ENCODE peak calls at places on chromosome 18, in four cellular contexts. K is HCT116, G is SK-N-SH, T is K562. L is an unnamed sample.

GRCh38 chr18:73316513-73316912 is 448.7 kb upstream of the NETO1 start:
- DNase-seq in K (no peak), G (no peak), T (no peak), L (no peak)

GRCh38 chr18:7117390-7118355 is at the start of gene LAMA1:
- DNase-seq in K (no peak), G (peak), T (no peak), L (no peak)

GRCh38 chr18:6752200-6752873 is 22.8 kb downstream of the ARHGAP28 start:
- DNase-seq in T (no peak), K (no peak), G (no peak), L (no peak)

GRCh38 chr18:47150824-47151366 is 595 bp upstream of the HDHD2 start:
- DNase-seq in G (peak), K (no peak), T (no peak), L (no peak)

GRCh38 chr18:70693196-70693595 is 404.4 kb downstream of the SOCS6 start:
- DNase-seq in T (no peak), K (no peak), G (no peak), L (no peak)

GRCh38 chr18:23673725-23674124 is 11.0 kb upstream of the ANKRD29 start:
- DNase-seq in K (no peak), G (no peak), T (no peak), L (no peak)

GRCh38 chr18:70154591-70155194 is 50.8 kb downstream of the RTTN start:
- DNase-seq in T (no peak), K (no peak), G (no peak), L (no peak)

GRCh38 chr18:23207994-23208393 is 72.7 kb downstream of the CABLES1 start:
- DNase-seq in K (no peak), T (no peak), G (no peak), L (no peak)

GRCh38 chr18:50397023-50397422 is 22.2 kb downstream of the SKA1 start:
- DNase-seq in G (no peak), K (no peak), T (no peak), L (no peak)

GRCh38 chr18:13377496-13377895 is 158.9 kb downstream of the LDLRAD4 start:
- DNase-seq in G (no peak), K (no peak), T (no peak), L (no peak)

GRCh38 chr18:49021433-49022129 is 70.8 kb upstream of the SMAD7 start:
- DNase-seq in K (peak), T (peak), G (peak), L (peak)

GRCh38 chr18:26778054-26778393 is 87.5 kb downstream of the AQP4 start:
- DNase-seq in K (no peak), G (no peak), T (no peak), L (no peak)

GRCh38 chr18:48928787-48929186 is 22.0 kb downstream of the SMAD7 start:
- DNase-seq in K (no peak), T (no peak), G (peak), L (no peak)

GRCh38 chr18:2411381-2411977 is 159.8 kb downstream of the METTL4 start:
- DNase-seq in G (no peak), K (no peak), T (no peak), L (no peak)

GRCh38 chr18:24530630-24531111 is 70.2 kb downstream of the HRH4 start:
- DNase-seq in T (no peak), K (peak), G (no peak), L (no peak)

GRCh38 chr18:35619468-35619867 is 37.9 kb downstream of the GALNT1 start:
- DNase-seq in G (no peak), T (no peak), K (no peak), L (no peak)

GRCh38 chr18:28003451-28003850 is 173.5 kb downstream of the CDH2 start:
- DNase-seq in G (no peak), T (no peak), K (no peak), L (no peak)

GRCh38 chr18:8480506-8481328 is 128.5 kb upstream of the RAB12 start:
- DNase-seq in K (peak), T (no peak), G (peak), L (peak)

GRCh38 chr18:63157293-63158011 is 162.1 kb downstream of the BCL2 start:
- DNase-seq in T (no peak), G (no peak), K (no peak), L (no peak)

GRCh38 chr18:67359868-67360838 is 156.4 kb downstream of the DSEL start:
- DNase-seq in K (no peak), T (no peak), G (peak), L (peak)

GRCh38 chr18:62555135-62555534 is 32.3 kb downstream of the ZCCHC2 start:
- DNase-seq in T (peak), G (no peak), K (no peak), L (no peak)

GRCh38 chr18:12325726-12326245 is 17.7 kb downstream of the TUBB6 start:
- DNase-seq in K (no peak), G (no peak), T (no peak), L (no peak)

GRCh38 chr18:25353080-25353479 is 1.1 kb upstream of the ZNF521 start:
- DNase-seq in K (no peak), T (no peak), G (no peak), L (no peak)

GRCh38 chr18:46260016-46260878 is 156.1 kb downstream of the HAUS1 start:
- DNase-seq in K (no peak), T (no peak), G (no peak), L (no peak)

GRCh38 chr18:23718731-23719130 is 29.5 kb downstream of the LAMA3 start:
- DNase-seq in G (no peak), K (no peak), T (no peak), L (no peak)

GRCh38 chr18:78918707-78919106 is 60.9 kb upstream of the SALL3 start:
- DNase-seq in T (no peak), G (no peak), K (no peak), L (no peak)

GRCh38 chr18:10041180-10041579 is 127.4 kb downstream of the VAPA start:
- DNase-seq in T (no peak), K (no peak), G (no peak), L (no peak)

GRCh38 chr18:34399892-34400291 is 175.2 kb upstream of the NOL4 start:
- DNase-seq in T (no peak), K (no peak), G (no peak), L (no peak)

GRCh38 chr18:45106331-45106774 is 425.7 kb downstream of the SETBP1 start:
- DNase-seq in T (no peak), K (no peak), G (no peak), L (no peak)

GRCh38 chr18:48539406-48540328 is 836 bp downstream of the CTIF start:
- DNase-seq in K (no peak), T (peak), G (peak), L (no peak)

GRCh38 chr18:78632111-78632541 is 347.5 kb upstream of the SALL3 start:
- DNase-seq in T (no peak), K (no peak), G (no peak), L (no peak)

GRCh38 chr18:25962919-25963318 is 127.5 kb downstream of the SS18 start:
- DNase-seq in K (no peak), T (no peak), G (no peak), L (no peak)

GRCh38 chr18:65968605-65969004 is 217.8 kb downstream of the CDH7 start:
- DNase-seq in K (no peak), T (no peak), G (no peak), L (no peak)

GRCh38 chr18:11994708-11995444 is 13.6 kb downstream of the IMPA2 start:
- DNase-seq in K (no peak), T (no peak), G (no peak), L (no peak)

GRCh38 chr18:40877096-40877495 is 1077.9 kb upstream of the PIK3C3 start:
- DNase-seq in G (no peak), K (no peak), T (no peak), L (no peak)

GRCh38 chr18:21904856-21905255 is 164.3 kb downstream of the MIB1 start:
- DNase-seq in K (no peak), T (no peak), G (peak), L (no peak)

GRCh38 chr18:56659111-56659510 is 8.0 kb downstream of the WDR7 start:
- DNase-seq in G (no peak), T (no peak), K (no peak), L (no peak)

GRCh38 chr18:51862311-51862710 is 477.7 kb upstream of the DCC start:
- DNase-seq in G (no peak), T (no peak), K (no peak), L (no peak)

GRCh38 chr18:51865538-51865937 is 474.5 kb upstream of the DCC start:
- DNase-seq in T (no peak), K (no peak), G (no peak), L (no peak)

GRCh38 chr18:51864219-51864965 is 475.6 kb upstream of the DCC start:
- DNase-seq in T (no peak), K (no peak), G (no peak), L (no peak)

DNA sequence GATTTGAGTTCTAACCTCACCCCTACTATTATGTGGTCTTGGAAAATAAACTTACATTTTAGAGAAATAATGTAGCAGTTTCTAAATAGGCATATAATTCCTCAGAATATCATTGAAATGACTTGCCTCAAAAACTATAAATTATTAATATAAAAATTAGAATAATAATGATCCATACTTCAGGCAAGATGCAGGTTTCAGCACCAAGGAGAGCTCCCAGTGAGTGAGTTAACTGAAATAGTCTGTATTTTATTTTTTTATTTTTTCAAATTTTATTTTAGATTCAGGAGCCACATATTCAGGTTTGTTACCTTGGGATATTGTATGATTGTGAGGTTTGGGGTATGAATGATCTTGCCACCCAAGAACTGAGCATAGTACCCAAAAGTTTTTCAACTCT is 472.2 kb upstream of the DCC start:
- DNase-seq in T (no peak), K (no peak), G (no peak), L (peak)
- TF ChIP-seq JUND in T (no peak), K (no peak), G (no peak), L (no peak)

GRCh38 chr18:76371804-76372203 is 123.2 kb downstream of the ZNF516 start:
- DNase-seq in K (no peak), T (no peak), G (no peak), L (no peak)
- TF ChIP-seq JUND in K (no peak), T (no peak), G (no peak), L (no peak)

GRCh38 chr18:54822872-54823845 is 5.1 kb upstream of the RAB27B start:
- DNase-seq in G (no peak), K (peak), T (no peak), L (no peak)
- TF ChIP-seq JUND in G (no peak), K (peak), T (peak), L (no peak)

GRCh38 chr18:37499008-37499407 is 66.6 kb downstream of the CELF4 start:
- DNase-seq in T (no peak), G (no peak), K (no peak), L (no peak)
- TF ChIP-seq JUND in T (no peak), G (no peak), K (no peak), L (no peak)

DNA sequence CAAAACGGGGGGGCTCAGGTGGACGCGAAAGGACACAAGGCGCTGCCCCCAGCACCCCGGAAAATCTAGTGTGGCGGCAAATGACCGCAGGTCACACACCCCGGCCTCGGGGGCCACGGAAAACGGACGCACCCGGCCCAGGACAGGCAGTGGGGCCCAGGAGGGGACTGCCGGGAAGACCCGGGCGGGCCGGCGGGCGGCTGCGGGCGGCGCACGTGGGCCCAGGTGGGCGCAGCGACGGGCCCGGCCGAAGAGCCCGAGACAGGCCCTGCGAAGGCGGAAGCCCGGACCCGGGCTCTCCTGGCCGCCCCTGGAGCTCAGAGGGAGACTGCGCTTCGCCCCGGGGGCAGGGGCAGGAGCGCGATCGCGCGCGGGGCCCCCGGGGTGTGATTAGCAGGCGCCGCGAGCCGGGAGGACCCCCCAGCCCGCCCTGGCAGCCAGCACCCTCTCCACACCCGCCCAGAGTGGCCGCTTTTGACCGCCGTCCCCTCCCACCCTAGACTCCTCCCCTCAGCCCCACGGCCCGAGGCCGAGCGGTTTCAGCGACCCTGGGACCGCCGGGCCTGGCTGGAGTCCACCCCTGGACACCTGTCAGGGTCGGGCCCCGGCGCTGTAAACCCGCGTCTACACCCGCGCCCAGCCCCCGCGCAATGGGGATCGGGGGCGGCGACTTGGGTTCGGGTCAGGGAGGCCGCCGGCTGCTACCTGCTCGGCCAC is 773 bp downstream of the MBP start:
- DNase-seq in G (peak), T (no peak), K (no peak), L (no peak)
- TF ChIP-seq JUND in G (no peak), T (no peak), K (no peak), L (no peak)

L was measured in T47D.